ENCODE peak calls at places on chromosome 4, in eight cellular contexts. One of them, this sample, is unnamed.

GRCh38 chr4:165207431-165208321 is at the start of gene KLHL2:
- DNase-seq in naive thymus-derived CD4-positive, alpha-beta T cell: peak; percentile 67
- DNase-seq in uterus: peak; percentile 70
- DNase-seq in body of pancreas: peak; percentile 82
- DNase-seq in thoracic aorta: no peak
- DNase-seq in transverse colon: peak; percentile 85
- DNase-seq in sigmoid colon: peak; percentile 88
- DNase-seq in IMR-90: peak; percentile 74
- DNase-seq in this sample: peak; percentile 26

GRCh38 chr4:139243448-139244365 is 36.3 kb downstream of the MGARP start:
- DNase-seq in sigmoid colon: no peak
- DNase-seq in IMR-90: peak; percentile 99
- DNase-seq in body of pancreas: peak; percentile 31
- DNase-seq in transverse colon: no peak
- DNase-seq in uterus: no peak
- DNase-seq in naive thymus-derived CD4-positive, alpha-beta T cell: no peak
- DNase-seq in thoracic aorta: peak; percentile 4
- DNase-seq in this sample: peak; percentile 95

GRCh38 chr4:147707892-147708672 is 23.8 kb upstream of the ARHGAP10 start:
- DNase-seq in uterus: peak; percentile 53
- DNase-seq in naive thymus-derived CD4-positive, alpha-beta T cell: peak; percentile 40
- DNase-seq in sigmoid colon: peak; percentile 70
- DNase-seq in body of pancreas: peak; percentile 69
- DNase-seq in IMR-90: peak; percentile 34
- DNase-seq in thoracic aorta: no peak
- DNase-seq in transverse colon: peak; percentile 33
- DNase-seq in this sample: no peak

GRCh38 chr4:153919667-153920066 is 130.8 kb upstream of the SFRP2 start:
- DNase-seq in sigmoid colon: no peak
- DNase-seq in transverse colon: no peak
- DNase-seq in body of pancreas: no peak
- DNase-seq in IMR-90: no peak
- DNase-seq in naive thymus-derived CD4-positive, alpha-beta T cell: no peak
- DNase-seq in thoracic aorta: no peak
- DNase-seq in uterus: no peak
- DNase-seq in this sample: no peak

GRCh38 chr4:89489338-89489771 is 181.8 kb upstream of the GPRIN3 start:
- DNase-seq in body of pancreas: no peak
- DNase-seq in naive thymus-derived CD4-positive, alpha-beta T cell: no peak
- DNase-seq in transverse colon: no peak
- DNase-seq in sigmoid colon: no peak
- DNase-seq in IMR-90: no peak
- DNase-seq in uterus: no peak
- DNase-seq in thoracic aorta: no peak
- DNase-seq in this sample: no peak

GRCh38 chr4:4663028-4663427 is 121.2 kb upstream of the STX18 start:
- DNase-seq in uterus: no peak
- DNase-seq in IMR-90: peak; percentile 64
- DNase-seq in thoracic aorta: no peak
- DNase-seq in body of pancreas: no peak
- DNase-seq in naive thymus-derived CD4-positive, alpha-beta T cell: no peak
- DNase-seq in transverse colon: no peak
- DNase-seq in sigmoid colon: no peak
- DNase-seq in this sample: no peak

GRCh38 chr4:40281913-40282312 is 53.2 kb upstream of the CHRNA9 start:
- DNase-seq in thoracic aorta: no peak
- DNase-seq in sigmoid colon: peak; percentile 3
- DNase-seq in transverse colon: no peak
- DNase-seq in naive thymus-derived CD4-positive, alpha-beta T cell: no peak
- DNase-seq in IMR-90: no peak
- DNase-seq in body of pancreas: no peak
- DNase-seq in uterus: no peak
- DNase-seq in this sample: no peak

GRCh38 chr4:62914758-62915157 is 1494.5 kb downstream of the TECRL start:
- DNase-seq in thoracic aorta: no peak
- DNase-seq in transverse colon: no peak
- DNase-seq in body of pancreas: no peak
- DNase-seq in naive thymus-derived CD4-positive, alpha-beta T cell: no peak
- DNase-seq in IMR-90: no peak
- DNase-seq in uterus: no peak
- DNase-seq in sigmoid colon: no peak
- DNase-seq in this sample: no peak

GRCh38 chr4:57040510-57040909 is 61.8 kb downstream of the POLR2B start:
- DNase-seq in uterus: no peak
- DNase-seq in body of pancreas: no peak
- DNase-seq in transverse colon: no peak
- DNase-seq in naive thymus-derived CD4-positive, alpha-beta T cell: no peak
- DNase-seq in sigmoid colon: no peak
- DNase-seq in IMR-90: no peak
- DNase-seq in thoracic aorta: no peak
- DNase-seq in this sample: no peak

GRCh38 chr4:99087887-99088484 is 602 bp downstream of the ADH5 start:
- DNase-seq in body of pancreas: peak; percentile 61
- DNase-seq in sigmoid colon: peak; percentile 95
- DNase-seq in IMR-90: peak; percentile 79
- DNase-seq in transverse colon: peak; percentile 69
- DNase-seq in naive thymus-derived CD4-positive, alpha-beta T cell: no peak
- DNase-seq in uterus: peak; percentile 89
- DNase-seq in thoracic aorta: peak; percentile 19
- DNase-seq in this sample: peak; percentile 43

GRCh38 chr4:154559141-154559841 is 3.5 kb upstream of the FGB start:
- DNase-seq in body of pancreas: no peak
- DNase-seq in IMR-90: peak; percentile 65
- DNase-seq in transverse colon: no peak
- DNase-seq in thoracic aorta: no peak
- DNase-seq in naive thymus-derived CD4-positive, alpha-beta T cell: no peak
- DNase-seq in sigmoid colon: no peak
- DNase-seq in uterus: no peak
- DNase-seq in this sample: no peak

GRCh38 chr4:116215622-116216021 is 869.8 kb downstream of the TRAM1L1 start:
- DNase-seq in transverse colon: no peak
- DNase-seq in naive thymus-derived CD4-positive, alpha-beta T cell: no peak
- DNase-seq in thoracic aorta: no peak
- DNase-seq in IMR-90: no peak
- DNase-seq in uterus: no peak
- DNase-seq in sigmoid colon: no peak
- DNase-seq in body of pancreas: no peak
- DNase-seq in this sample: no peak

GRCh38 chr4:63460075-63460474 is 949.2 kb downstream of the TECRL start:
- DNase-seq in naive thymus-derived CD4-positive, alpha-beta T cell: no peak
- DNase-seq in sigmoid colon: no peak
- DNase-seq in IMR-90: no peak
- DNase-seq in uterus: no peak
- DNase-seq in transverse colon: no peak
- DNase-seq in thoracic aorta: no peak
- DNase-seq in body of pancreas: no peak
- DNase-seq in this sample: no peak

DNA sequence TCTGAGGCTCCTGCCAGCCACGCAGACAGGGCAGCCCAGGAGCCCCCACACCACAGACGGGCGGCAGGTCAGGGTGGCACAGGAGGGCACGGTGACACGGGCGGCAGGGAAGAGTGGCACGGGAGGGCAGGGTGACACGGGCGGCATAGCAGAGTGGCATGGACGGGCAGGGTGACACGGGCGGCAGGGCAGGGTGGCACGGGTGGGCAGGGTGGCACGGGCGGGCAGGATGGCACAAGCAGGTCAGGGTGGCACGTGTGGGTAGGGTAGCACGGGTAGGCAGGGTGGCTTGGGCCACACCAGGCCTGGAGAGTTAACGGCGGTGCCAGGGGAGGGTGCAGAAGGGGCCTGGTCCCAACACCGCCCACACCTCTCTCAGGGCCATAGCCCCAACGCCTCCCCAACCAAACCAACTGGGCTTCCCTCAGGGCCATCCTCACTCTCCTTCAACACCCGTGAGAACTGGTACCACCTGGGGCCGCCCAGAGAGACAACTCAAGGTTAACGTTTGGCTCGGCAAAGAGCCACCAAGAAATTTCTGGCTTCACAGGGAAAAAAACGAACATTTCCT is 3.4 kb downstream of the CTBP1 start:
- DNase-seq in body of pancreas: peak; percentile 89
- DNase-seq in uterus: no peak
- DNase-seq in sigmoid colon: no peak
- DNase-seq in transverse colon: peak; percentile 6
- DNase-seq in thoracic aorta: no peak
- DNase-seq in naive thymus-derived CD4-positive, alpha-beta T cell: no peak
- DNase-seq in IMR-90: no peak
- DNase-seq in this sample: no peak
- H3K27ac ChIP-seq in body of pancreas: peak overlapping the region; percentile 99
- H3K27ac ChIP-seq in uterus: peak overlapping the region; percentile 97
- H3K27ac ChIP-seq in sigmoid colon: peak overlapping the region; percentile 88
- H3K27ac ChIP-seq in transverse colon: peak overlapping the region; percentile 100
- H3K27ac ChIP-seq in thoracic aorta: no peak overlapping the region
- H3K27ac ChIP-seq in naive thymus-derived CD4-positive, alpha-beta T cell: no peak overlapping the region
- H3K27ac ChIP-seq in IMR-90: no peak overlapping the region
- H3K27ac ChIP-seq in this sample: no peak overlapping the region

GRCh38 chr4:106986486-106986885 is 49.6 kb downstream of the DKK2 start:
- DNase-seq in naive thymus-derived CD4-positive, alpha-beta T cell: no peak
- DNase-seq in transverse colon: no peak
- DNase-seq in body of pancreas: no peak
- DNase-seq in thoracic aorta: no peak
- DNase-seq in uterus: no peak
- DNase-seq in IMR-90: no peak
- DNase-seq in sigmoid colon: no peak
- DNase-seq in this sample: no peak

GRCh38 chr4:106982711-106983211 is 53.4 kb downstream of the DKK2 start:
- DNase-seq in IMR-90: no peak
- DNase-seq in thoracic aorta: no peak
- DNase-seq in body of pancreas: no peak
- DNase-seq in transverse colon: no peak
- DNase-seq in naive thymus-derived CD4-positive, alpha-beta T cell: no peak
- DNase-seq in uterus: no peak
- DNase-seq in sigmoid colon: no peak
- DNase-seq in this sample: no peak

GRCh38 chr4:106978046-106978774 is 57.9 kb downstream of the DKK2 start:
- DNase-seq in uterus: no peak
- DNase-seq in body of pancreas: no peak
- DNase-seq in naive thymus-derived CD4-positive, alpha-beta T cell: no peak
- DNase-seq in thoracic aorta: no peak
- DNase-seq in transverse colon: no peak
- DNase-seq in sigmoid colon: no peak
- DNase-seq in IMR-90: no peak
- DNase-seq in this sample: no peak

GRCh38 chr4:106985830-106986229 is 50.3 kb downstream of the DKK2 start:
- DNase-seq in IMR-90: no peak
- DNase-seq in transverse colon: no peak
- DNase-seq in uterus: no peak
- DNase-seq in sigmoid colon: no peak
- DNase-seq in naive thymus-derived CD4-positive, alpha-beta T cell: no peak
- DNase-seq in thoracic aorta: no peak
- DNase-seq in body of pancreas: no peak
- DNase-seq in this sample: no peak

DNA sequence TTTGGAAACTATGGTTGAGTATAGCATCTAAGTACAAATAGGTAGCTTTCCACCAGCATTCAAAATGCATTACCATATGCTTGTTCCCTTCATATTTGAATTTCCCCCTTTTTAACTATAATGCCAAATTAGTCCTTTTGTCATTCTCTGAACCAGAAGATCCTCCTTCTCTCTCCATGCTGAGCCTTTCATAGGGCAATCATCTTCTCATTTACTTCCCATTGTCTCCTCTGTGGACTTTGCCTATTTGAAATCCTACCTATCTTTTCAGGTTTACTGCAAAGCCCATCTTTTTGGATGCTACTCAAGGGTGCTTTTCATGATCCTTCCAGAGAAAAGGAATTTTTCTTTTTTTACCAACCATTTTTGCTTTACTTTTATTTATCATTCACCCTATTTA is 54.7 kb downstream of the DKK2 start:
- DNase-seq in naive thymus-derived CD4-positive, alpha-beta T cell: no peak
- DNase-seq in sigmoid colon: no peak
- DNase-seq in uterus: no peak
- DNase-seq in transverse colon: no peak
- DNase-seq in body of pancreas: no peak
- DNase-seq in IMR-90: no peak
- DNase-seq in thoracic aorta: no peak
- DNase-seq in this sample: no peak
- H3K27ac ChIP-seq in naive thymus-derived CD4-positive, alpha-beta T cell: no peak overlapping the region
- H3K27ac ChIP-seq in sigmoid colon: no peak overlapping the region
- H3K27ac ChIP-seq in uterus: no peak overlapping the region
- H3K27ac ChIP-seq in transverse colon: no peak overlapping the region
- H3K27ac ChIP-seq in body of pancreas: no peak overlapping the region
- H3K27ac ChIP-seq in IMR-90: no peak overlapping the region
- H3K27ac ChIP-seq in thoracic aorta: no peak overlapping the region
- H3K27ac ChIP-seq in this sample: no peak overlapping the region

DNA sequence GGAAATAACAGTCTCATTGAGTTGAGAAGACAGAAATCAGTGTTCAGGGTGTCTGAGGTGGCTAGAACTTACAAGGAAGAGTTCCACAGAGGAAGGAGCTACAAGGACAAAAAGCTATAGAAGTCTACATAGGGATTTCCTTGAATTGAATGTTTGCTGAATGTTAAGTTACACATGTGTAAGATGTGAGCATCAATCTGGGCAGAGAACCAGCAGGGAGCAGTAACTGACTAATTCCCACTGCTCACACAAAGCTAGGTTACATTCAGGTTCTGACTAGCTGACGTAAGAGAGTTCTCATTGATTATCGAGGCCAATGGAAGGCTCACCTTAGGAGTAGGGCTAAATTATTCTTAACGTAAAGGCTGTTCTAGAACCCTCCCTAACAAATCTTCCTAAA is 60.5 kb downstream of the SLC30A9 start:
- DNase-seq in uterus: no peak
- DNase-seq in IMR-90: peak; percentile 44
- DNase-seq in thoracic aorta: no peak
- DNase-seq in transverse colon: no peak
- DNase-seq in body of pancreas: no peak
- DNase-seq in naive thymus-derived CD4-positive, alpha-beta T cell: no peak
- DNase-seq in sigmoid colon: no peak
- DNase-seq in this sample: no peak
- H3K27ac ChIP-seq in uterus: no peak overlapping the region
- H3K27ac ChIP-seq in IMR-90: no peak overlapping the region
- H3K27ac ChIP-seq in thoracic aorta: no peak overlapping the region
- H3K27ac ChIP-seq in transverse colon: no peak overlapping the region
- H3K27ac ChIP-seq in body of pancreas: no peak overlapping the region
- H3K27ac ChIP-seq in naive thymus-derived CD4-positive, alpha-beta T cell: no peak overlapping the region
- H3K27ac ChIP-seq in sigmoid colon: no peak overlapping the region
- H3K27ac ChIP-seq in this sample: no peak overlapping the region

GRCh38 chr4:3500634-3501101 is 31.6 kb downstream of the LRPAP1 start:
- DNase-seq in uterus: no peak
- DNase-seq in body of pancreas: no peak
- DNase-seq in IMR-90: no peak
- DNase-seq in naive thymus-derived CD4-positive, alpha-beta T cell: no peak
- DNase-seq in transverse colon: no peak
- DNase-seq in sigmoid colon: no peak
- DNase-seq in thoracic aorta: no peak
- DNase-seq in this sample: no peak

GRCh38 chr4:3501126-3501824 is 30.9 kb downstream of the LRPAP1 start:
- DNase-seq in naive thymus-derived CD4-positive, alpha-beta T cell: no peak
- DNase-seq in uterus: no peak
- DNase-seq in sigmoid colon: no peak
- DNase-seq in IMR-90: no peak
- DNase-seq in thoracic aorta: no peak
- DNase-seq in body of pancreas: no peak
- DNase-seq in transverse colon: no peak
- DNase-seq in this sample: no peak

GRCh38 chr4:3501825-3502425 is 30.3 kb downstream of the LRPAP1 start:
- DNase-seq in uterus: no peak
- DNase-seq in sigmoid colon: no peak
- DNase-seq in body of pancreas: no peak
- DNase-seq in transverse colon: no peak
- DNase-seq in naive thymus-derived CD4-positive, alpha-beta T cell: no peak
- DNase-seq in IMR-90: no peak
- DNase-seq in thoracic aorta: no peak
- DNase-seq in this sample: no peak

GRCh38 chr4:3505231-3505630 is 27.0 kb downstream of the LRPAP1 start:
- DNase-seq in body of pancreas: no peak
- DNase-seq in IMR-90: no peak
- DNase-seq in thoracic aorta: no peak
- DNase-seq in uterus: no peak
- DNase-seq in sigmoid colon: no peak
- DNase-seq in transverse colon: no peak
- DNase-seq in naive thymus-derived CD4-positive, alpha-beta T cell: no peak
- DNase-seq in this sample: no peak

GRCh38 chr4:3502941-3503936 is 29.0 kb downstream of the LRPAP1 start:
- DNase-seq in IMR-90: no peak
- DNase-seq in sigmoid colon: no peak
- DNase-seq in thoracic aorta: no peak
- DNase-seq in naive thymus-derived CD4-positive, alpha-beta T cell: no peak
- DNase-seq in body of pancreas: no peak
- DNase-seq in uterus: no peak
- DNase-seq in transverse colon: no peak
- DNase-seq in this sample: no peak
- H3K27ac ChIP-seq in IMR-90: no peak overlapping the region
- H3K27ac ChIP-seq in sigmoid colon: no peak overlapping the region
- H3K27ac ChIP-seq in thoracic aorta: no peak overlapping the region
- H3K27ac ChIP-seq in naive thymus-derived CD4-positive, alpha-beta T cell: no peak overlapping the region
- H3K27ac ChIP-seq in body of pancreas: no peak overlapping the region
- H3K27ac ChIP-seq in uterus: no peak overlapping the region
- H3K27ac ChIP-seq in transverse colon: no peak overlapping the region
- H3K27ac ChIP-seq in this sample: no peak overlapping the region